ENCODE peak calls at places on chromosomes 5 and 9, in ten cellular contexts. E, Y, C, G, F, S, K, N, R and M are unnamed samples.

GRCh38 chr5:149002053-149002452 is 60.8 kb downstream of the SH3TC2 start:
- DNase-seq in E (peak; percentile 95), Y (peak; percentile 97), C (no peak), G (no peak), F (peak; percentile 98), S (no peak), K (peak; percentile 99), N (peak; percentile 19), R (peak; percentile 98), M (no peak)

GRCh38 chr5:76688836-76689235 is 27.1 kb upstream of the F2R start:
- DNase-seq in E (no peak), Y (peak; percentile 21), C (no peak), G (no peak), F (peak; percentile 75), S (no peak), K (peak; percentile 50), N (no peak), R (no peak), M (no peak)

GRCh38 chr9:136306691-136307208 is 2.9 kb upstream of the CCDC187 start:
- DNase-seq in E (no peak), Y (no peak), C (no peak), G (no peak), F (no peak), S (no peak), K (no peak), N (no peak), R (no peak), M (no peak)

GRCh38 chr5:36450229-36451024 is 148.7 kb upstream of the RANBP3L start:
- DNase-seq in E (no peak), Y (no peak), C (no peak), G (no peak), F (peak; percentile 33), S (no peak), K (no peak), N (no peak), R (peak; percentile 20), M (no peak)

GRCh38 chr5:55936100-55936693 is 58.6 kb downstream of the IL6ST start:
- DNase-seq in E (peak; percentile 57), Y (peak; percentile 92), C (peak; percentile 90), G (peak; percentile 60), F (peak; percentile 88), S (peak; percentile 79), K (peak; percentile 37), N (peak; percentile 81), R (peak; percentile 89), M (peak; percentile 62)

GRCh38 chr9:125380406-125380805 is 118.8 kb downstream of the GAPVD1 start:
- DNase-seq in E (no peak), Y (no peak), C (no peak), G (no peak), F (no peak), S (no peak), K (no peak), N (no peak), R (no peak), M (no peak)

GRCh38 chr9:6827370-6827949 is 69.7 kb downstream of the KDM4C start:
- DNase-seq in E (no peak), Y (peak; percentile 69), C (peak; percentile 50), G (no peak), F (peak; percentile 61), S (peak; percentile 51), K (no peak), N (no peak), R (peak; percentile 66), M (no peak)

GRCh38 chr9:122261469-122261881 is 3.2 kb downstream of the RBM18 start:
- DNase-seq in E (no peak), Y (peak; percentile 74), C (no peak), G (no peak), F (peak; percentile 72), S (no peak), K (no peak), N (peak; percentile 86), R (peak; percentile 91), M (no peak)

GRCh38 chr5:138869763-138870500 is 5.2 kb downstream of the LRRTM2 start:
- DNase-seq in E (no peak), Y (peak; percentile 60), C (no peak), G (no peak), F (peak; percentile 52), S (no peak), K (no peak), N (no peak), R (peak; percentile 60), M (no peak)

GRCh38 chr5:36897616-36898015 is 21.0 kb downstream of the NIPBL start:
- DNase-seq in E (no peak), Y (peak; percentile 52), C (no peak), G (no peak), F (peak; percentile 56), S (no peak), K (no peak), N (no peak), R (peak; percentile 53), M (no peak)

GRCh38 chr5:9440517-9440916 is 105.4 kb downstream of the SEMA5A start:
- DNase-seq in E (no peak), Y (peak; percentile 23), C (no peak), G (no peak), F (peak; percentile 57), S (no peak), K (no peak), N (no peak), R (peak; percentile 68), M (no peak)

GRCh38 chr5:109192543-109193281 is 217.1 kb downstream of the PJA2 start:
- DNase-seq in E (no peak), Y (no peak), C (no peak), G (no peak), F (no peak), S (no peak), K (no peak), N (no peak), R (no peak), M (no peak)

GRCh38 chr9:98047002-98047401 is 9.5 kb upstream of the NANS start:
- DNase-seq in E (no peak), Y (no peak), C (peak; percentile 33), G (no peak), F (no peak), S (no peak), K (no peak), N (no peak), R (no peak), M (no peak)

GRCh38 chr5:127892467-127893207 is 189.4 kb downstream of the CCDC192 start:
- DNase-seq in E (peak; percentile 39), Y (peak; percentile 79), C (peak; percentile 59), G (no peak), F (peak; percentile 66), S (no peak), K (no peak), N (peak; percentile 6), R (peak; percentile 89), M (no peak)

GRCh38 chr5:167814828-167815227 is 476.6 kb upstream of the WWC1 start:
- DNase-seq in E (peak; percentile 53), Y (peak; percentile 93), C (no peak), G (no peak), F (peak; percentile 97), S (no peak), K (peak; percentile 97), N (no peak), R (peak; percentile 88), M (no peak)

GRCh38 chr5:10747678-10748622 is 13.1 kb downstream of the DAP start:
- DNase-seq in E (no peak), Y (no peak), C (no peak), G (no peak), F (no peak), S (no peak), K (peak; percentile 29), N (no peak), R (no peak), M (no peak)
- TF ChIP-seq CTCF in E (no peak), Y (no peak), C (no peak), G (no peak), F (no peak), S (no peak), K (no peak), N (no peak), R (no peak), M (no peak)

DNA sequence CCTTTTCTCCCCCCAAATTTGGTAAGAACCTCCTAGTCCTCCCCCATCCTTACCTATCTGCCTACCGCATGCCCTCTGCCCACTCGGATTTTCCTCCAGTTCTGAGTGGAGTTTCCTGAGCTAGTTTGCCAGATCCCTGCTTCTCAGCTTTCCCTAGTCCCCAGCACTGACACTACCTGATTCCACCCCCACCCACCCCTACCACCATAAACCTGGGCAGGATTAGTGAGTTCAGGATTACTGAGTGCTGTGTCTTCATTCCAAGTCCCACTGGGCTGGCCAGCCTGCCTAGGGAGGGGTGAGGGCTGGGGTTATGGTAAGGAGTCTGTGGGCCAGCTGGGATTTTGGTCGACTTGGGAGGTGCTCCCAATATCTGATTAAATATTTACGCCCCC is 3.9 kb downstream of the PITX1 start:
- DNase-seq in E (no peak), Y (no peak), C (no peak), G (no peak), F (no peak), S (no peak), K (no peak), N (no peak), R (no peak), M (no peak)
- H3K4me3 ChIP-seq in E (peak overlapping the region; percentile 95), Y (no peak overlapping the region), C (no peak overlapping the region), G (no peak overlapping the region), F (no peak overlapping the region), S (no peak overlapping the region), K (no peak overlapping the region), N (no peak overlapping the region), R (no peak overlapping the region), M (no peak overlapping the region)

DNA sequence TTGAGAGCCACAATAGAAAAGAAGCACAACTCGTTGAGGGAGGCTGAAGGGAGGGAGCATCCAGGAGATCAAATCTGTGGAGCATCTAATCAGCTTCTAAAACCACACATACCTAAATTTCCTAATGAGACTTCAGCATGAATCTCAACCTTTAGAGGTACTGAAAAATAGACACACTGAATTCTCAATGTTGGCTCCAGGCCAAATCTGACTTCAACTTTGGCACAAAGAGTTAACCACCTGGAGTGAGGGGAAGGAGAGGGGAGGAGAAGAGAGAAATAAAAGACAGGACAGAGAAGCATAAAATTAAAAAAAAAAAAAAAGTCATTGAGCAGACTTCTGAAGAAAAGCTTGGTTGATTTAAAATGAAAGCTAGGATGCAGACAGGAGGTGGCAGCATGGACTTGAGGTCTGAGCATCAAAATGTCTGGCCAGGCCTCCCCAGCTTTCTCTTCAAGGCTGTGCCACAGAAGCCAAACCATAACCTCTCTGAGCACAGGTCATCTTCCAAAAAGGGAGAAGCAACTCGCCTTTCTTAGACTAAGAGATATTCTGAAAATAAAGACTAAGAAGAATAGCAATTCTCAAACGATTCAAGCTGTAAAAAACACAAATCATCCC is 205.6 kb downstream of the DENND1A start:
- DNase-seq in E (no peak), Y (peak; percentile 73), C (peak; percentile 27), G (no peak), F (peak; percentile 62), S (no peak), K (no peak), N (no peak), R (peak; percentile 55), M (no peak)
- TF ChIP-seq CTCF in E (no peak), Y (peak; percentile 34), C (no peak), G (no peak), F (peak; percentile 32), S (no peak), K (no peak), N (peak; percentile 40), R (peak; percentile 14), M (no peak)

GRCh38 chr5:68709229-68709628 is 384.6 kb upstream of the SLC30A5 start:
- DNase-seq in E (no peak), Y (no peak), C (no peak), G (no peak), F (no peak), S (no peak), K (no peak), N (peak; percentile 37), R (no peak), M (no peak)
- H3K4me3 ChIP-seq in E (no peak overlapping the region), Y (no peak overlapping the region), C (no peak overlapping the region), G (no peak overlapping the region), F (no peak overlapping the region), S (no peak overlapping the region), K (no peak overlapping the region), N (no peak overlapping the region), R (no peak overlapping the region), M (no peak overlapping the region)

GRCh38 chr5:77928776-77929175 is 152.6 kb upstream of the TBCA start:
- DNase-seq in E (no peak), Y (no peak), C (no peak), G (no peak), F (no peak), S (no peak), K (no peak), N (no peak), R (no peak), M (no peak)
- TF ChIP-seq CTCF in E (no peak), Y (no peak), C (no peak), G (no peak), F (no peak), S (no peak), K (no peak), N (no peak), R (no peak), M (no peak)